ENCODE peak calls at places on chromosomes 11 and 22, in four cellular contexts. F is adrenal gland, L is progenitor cell of endocrine pancreas, Q is cardiac fibroblast. B is an unnamed sample.

GRCh38 chr11:132158091-132158490 is 787.7 kb downstream of the NTM start:
- DNase-seq in F (no peak), L (no peak), Q (peak), B (no peak)

GRCh38 chr22:49380095-49380827 is 447.4 kb downstream of the BRD1 start:
- DNase-seq in F (no peak), L (no peak), Q (no peak), B (no peak)

GRCh38 chr11:16924826-16925494 is 89.3 kb downstream of the PLEKHA7 start:
- DNase-seq in F (peak), L (peak), Q (peak), B (no peak)

GRCh38 chr11:75288846-75289760 is 48.5 kb downstream of the TPBGL start:
- DNase-seq in F (no peak), L (no peak), Q (no peak), B (no peak)

GRCh38 chr22:44181033-44181911 is 547 bp downstream of the PARVG start:
- DNase-seq in F (peak), L (no peak), Q (no peak), B (peak)

GRCh38 chr11:2842876-2843275 is 42.7 kb downstream of the CDKN1C start:
- DNase-seq in F (no peak), L (no peak), Q (no peak), B (no peak)

GRCh38 chr11:12066799-12067508 is 43.4 kb upstream of the MICAL2 start:
- DNase-seq in F (peak), L (no peak), Q (peak), B (no peak)

GRCh38 chr11:8110396-8110795 is 29.4 kb downstream of the TUB start:
- DNase-seq in F (no peak), L (no peak), Q (no peak), B (no peak)

GRCh38 chr11:46273511-46274205 is 3.8 kb upstream of the CREB3L1 start:
- DNase-seq in F (no peak), L (no peak), Q (peak), B (no peak)

GRCh38 chr22:19703869-19704268 is 10.4 kb upstream of the SEPTIN5 start:
- DNase-seq in F (no peak), L (no peak), Q (no peak), B (no peak)

GRCh38 chr11:70176940-70177689 is 26.0 kb upstream of the FADD start:
- DNase-seq in F (peak), L (no peak), Q (no peak), B (peak)
- TF ChIP-seq CTCF in F (peak), L (peak), Q (peak), B (no peak)

DNA sequence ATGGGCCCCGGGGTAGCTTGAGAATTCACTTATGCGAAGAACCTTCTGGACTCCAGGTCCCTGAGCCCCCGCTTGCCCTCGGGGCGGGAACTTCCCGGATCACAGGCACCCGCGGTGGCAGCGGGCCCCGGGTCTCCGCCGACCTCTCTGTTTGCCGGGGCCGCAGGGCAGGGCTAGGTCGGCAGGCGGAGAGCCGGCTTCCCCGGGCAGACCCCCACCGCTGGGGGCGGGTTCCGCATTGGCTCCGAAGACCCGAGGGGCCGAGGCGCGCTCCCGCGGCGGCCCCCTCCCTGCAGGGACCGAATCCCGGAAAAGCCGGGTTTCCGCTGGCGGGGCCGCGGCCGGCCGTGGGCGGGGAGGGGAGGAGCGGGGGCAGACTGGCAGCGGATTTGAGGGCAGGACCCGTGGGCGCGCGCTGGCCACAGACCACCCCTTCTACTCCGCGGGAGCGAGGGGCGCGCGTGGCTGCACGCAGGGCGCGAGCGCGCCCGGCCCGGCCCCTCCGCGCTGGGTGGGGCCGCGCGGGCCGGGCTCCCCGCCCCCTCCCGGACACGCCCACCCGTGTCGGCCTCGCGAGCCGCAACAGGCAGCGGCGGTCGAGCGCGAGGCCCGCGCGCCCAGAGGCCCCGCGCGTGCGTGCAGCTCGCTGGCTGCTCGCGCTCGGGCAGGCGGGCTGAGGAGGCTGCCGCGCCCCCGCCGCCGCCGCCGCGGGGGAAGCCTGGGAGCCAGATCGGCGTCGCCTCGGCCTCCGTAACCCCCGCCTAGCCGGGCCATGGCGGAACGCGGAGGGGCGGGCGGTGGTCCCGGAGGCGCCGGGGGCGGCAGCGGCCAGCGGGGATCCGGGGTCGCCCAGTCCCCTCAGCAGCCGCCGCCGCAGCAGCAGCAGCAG is at the start of gene PACS1:
- DNase-seq in F (peak), L (peak), Q (peak), B (peak)
- TF ChIP-seq CTCF in F (peak), L (no peak), Q (no peak), B (no peak)

GRCh38 chr11:129992161-129992944 is 10.3 kb downstream of the PRDM10 start:
- DNase-seq in F (peak), L (no peak), Q (peak), B (peak)
- TF ChIP-seq CTCF in F (no peak), L (peak), Q (no peak), B (peak)

DNA sequence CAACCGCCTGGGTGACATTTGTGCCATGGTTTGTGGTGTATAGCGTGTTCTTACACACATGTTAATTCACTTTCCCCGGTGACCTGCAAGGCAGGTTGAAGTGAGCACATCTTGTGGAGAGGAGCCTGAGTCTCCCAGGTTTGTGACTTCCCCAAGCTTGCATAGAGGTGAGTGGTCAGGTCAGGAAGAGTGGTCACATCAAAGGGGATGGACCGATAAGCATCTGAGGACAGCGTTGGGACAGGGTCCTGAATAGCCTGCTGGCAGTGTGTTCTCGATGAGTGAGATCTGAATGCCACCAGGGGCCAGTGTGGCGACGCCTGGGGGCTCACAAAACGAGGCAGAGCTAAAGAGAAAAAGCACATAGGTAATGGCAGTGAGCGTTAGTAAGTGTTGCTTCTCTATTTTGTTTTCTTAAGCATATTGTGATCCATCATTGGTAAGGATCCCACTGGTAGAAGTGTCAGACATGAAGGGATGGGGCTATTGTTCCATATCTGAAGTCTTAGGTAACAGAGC is 154.6 kb downstream of the GRIK4 start:
- DNase-seq in F (no peak), L (no peak), Q (no peak), B (no peak)
- TF ChIP-seq CTCF in F (no peak), L (no peak), Q (no peak), B (no peak)

DNA sequence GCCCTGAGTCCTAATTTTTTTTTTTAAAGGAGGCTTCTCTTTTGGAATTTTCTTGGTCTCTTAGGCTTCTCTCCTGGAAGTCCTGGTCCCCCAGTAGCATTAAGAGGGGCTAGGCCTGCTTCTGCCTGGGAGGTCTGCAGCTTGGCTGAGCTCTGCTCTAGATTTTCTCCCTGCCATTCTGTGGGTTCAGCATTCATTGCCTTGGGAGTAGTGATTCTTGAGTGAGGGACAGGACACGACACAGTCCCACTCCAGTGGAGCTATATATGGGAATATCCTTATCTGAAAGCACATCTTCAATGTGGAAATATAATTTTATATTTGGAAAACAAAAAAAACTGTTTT is 3.7 kb downstream of the IGSF22 start:
- DNase-seq in F (no peak), L (no peak), Q (no peak), B (no peak)
- TF ChIP-seq CTCF in F (no peak), L (no peak), Q (no peak), B (peak)

DNA sequence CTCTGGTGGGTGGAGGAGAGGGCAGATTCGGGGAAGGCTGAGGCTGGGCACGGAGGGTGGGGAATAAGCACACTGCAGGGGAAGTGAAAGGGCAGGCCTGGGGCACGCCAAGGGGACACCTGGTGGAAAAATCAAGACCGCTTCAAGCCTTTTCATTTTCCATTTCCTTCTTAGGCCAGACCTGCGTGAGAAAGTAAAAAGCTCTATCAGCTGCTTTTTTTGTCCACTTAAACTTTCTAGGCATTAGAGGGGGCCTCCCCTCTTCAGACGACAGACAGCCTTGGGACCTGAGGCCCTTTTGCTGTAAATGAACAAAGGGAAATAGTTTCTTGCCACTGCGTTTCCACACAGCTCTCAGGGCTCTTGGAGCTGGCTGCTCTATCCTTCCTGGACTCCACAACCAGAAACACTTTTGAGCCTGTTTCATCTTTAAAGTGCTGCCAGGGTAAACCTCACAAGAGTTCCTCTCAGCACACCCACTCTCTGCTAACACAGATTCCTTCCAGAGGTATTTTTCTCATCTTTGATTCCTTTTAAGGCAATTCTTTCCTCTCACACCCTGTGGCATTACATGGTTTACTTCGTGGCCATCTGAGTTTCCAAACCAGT is 25.0 kb upstream of the SERPIND1 start:
- DNase-seq in F (no peak), L (no peak), Q (no peak), B (no peak)
- TF ChIP-seq CTCF in F (no peak), L (no peak), Q (no peak), B (no peak)

GRCh38 chr11:111459506-111460270 is 52.5 kb downstream of the BTG4 start:
- DNase-seq in F (no peak), L (no peak), Q (no peak), B (no peak)
- TF ChIP-seq CTCF in F (no peak), L (no peak), Q (no peak), B (no peak)